ENCODE peak calls at places on chromosomes 13 and 19, in five cellular contexts. V is hippocampal formation; J is mucosa of descending colon; I is epithelial cell of esophagus; H is stimulated activated CD4-positive, alpha-beta T cell treated with anti-CD3 and anti-CD28 coated beads, Interleukin-2, amount 100 ng/mL, for 24 hours. P is an unnamed sample.

GRCh38 chr13:94435604-94436226 is 43.8 kb downstream of the DCT start:
- DNase-seq in V (peak), J (no peak), I (peak), H (no peak), P (no peak)

GRCh38 chr19:38711726-38712153 is 32.5 kb downstream of the CAPN12 start:
- DNase-seq in V (no peak), J (no peak), I (no peak), H (no peak), P (no peak)

GRCh38 chr19:45667620-45668341 is at the start of gene GIPR:
- DNase-seq in V (no peak), J (peak), I (peak), H (peak), P (peak)

GRCh38 chr13:95226051-95226450 is 75.2 kb downstream of the ABCC4 start:
- DNase-seq in V (no peak), J (no peak), I (peak), H (no peak), P (no peak)

GRCh38 chr13:25377244-25377962 is 5.6 kb downstream of the ATP8A2 start:
- DNase-seq in V (no peak), J (no peak), I (peak), H (no peak), P (no peak)

GRCh38 chr13:95463516-95463915 is 89.0 kb upstream of the CLDN10 start:
- DNase-seq in V (no peak), J (no peak), I (peak), H (no peak), P (no peak)

GRCh38 chr19:48726573-48726972 is 7.0 kb upstream of the MAMSTR start:
- DNase-seq in V (no peak), J (no peak), I (no peak), H (no peak), P (no peak)

GRCh38 chr13:94886191-94886590 is 173.8 kb upstream of the SOX21 start:
- DNase-seq in V (no peak), J (no peak), I (no peak), H (no peak), P (no peak)

GRCh38 chr13:27929868-27930267 is 10.1 kb downstream of the PDX1 start:
- DNase-seq in V (no peak), J (no peak), I (no peak), H (no peak), P (no peak)

GRCh38 chr19:7862413-7862951 is 11.7 kb downstream of the PRR36 start:
- DNase-seq in V (no peak), J (peak), I (peak), H (peak), P (peak)

GRCh38 chr19:47699360-47699917 is 13.8 kb upstream of the EHD2 start:
- DNase-seq in V (no peak), J (peak), I (peak), H (peak), P (peak)

GRCh38 chr19:6233827-6234511 is 45.8 kb downstream of the MLLT1 start:
- DNase-seq in V (no peak), J (no peak), I (no peak), H (no peak), P (no peak)